ENCODE peak calls at places on chromosomes 12 and 14, in five cellular contexts. N is heart left ventricle, J is brain microvascular endothelial cell, L is neural progenitor cell, G is cardiac fibroblast. O is an unnamed sample.

GRCh38 chr12:131882804-131883520 is 11.5 kb upstream of the ULK1 start:
- DNase-seq in N (no peak), J (no peak), L (no peak), G (peak), O (no peak)

GRCh38 chr12:10184261-10184843 is 5.5 kb downstream of the TMEM52B start:
- DNase-seq in N (no peak), J (no peak), L (no peak), G (peak), O (no peak)

GRCh38 chr14:96091149-96091693 is 52.1 kb downstream of the C14orf132 start:
- DNase-seq in N (no peak), J (no peak), L (no peak), G (no peak), O (no peak)

GRCh38 chr12:67208326-67209067 is 60.7 kb upstream of the CAND1 start:
- DNase-seq in N (no peak), J (no peak), L (no peak), G (no peak), O (no peak)

GRCh38 chr14:34075095-34075744 is 124.3 kb upstream of the EGLN3 start:
- DNase-seq in N (no peak), J (no peak), L (no peak), G (no peak), O (no peak)

GRCh38 chr14:33110737-33111443 is 172.2 kb downstream of the NPAS3 start:
- DNase-seq in N (no peak), J (no peak), L (no peak), G (no peak), O (no peak)

GRCh38 chr12:47034661-47035060 is 44.8 kb upstream of the PCED1B start:
- DNase-seq in N (no peak), J (no peak), L (no peak), G (peak), O (peak)

GRCh38 chr12:95637471-95638155 is 86.3 kb upstream of the USP44 start:
- DNase-seq in N (no peak), J (peak), L (no peak), G (peak), O (peak)

GRCh38 chr14:75578099-75578785 is at the start of gene FLVCR2:
- DNase-seq in N (peak), J (peak), L (peak), G (peak), O (peak)

GRCh38 chr12:46209914-46210834 is 58.7 kb downstream of the SLC38A1 start:
- DNase-seq in N (peak), J (no peak), L (no peak), G (peak), O (peak)

GRCh38 chr12:89839427-89839826 is 130.8 kb upstream of the ATP2B1 start:
- DNase-seq in N (no peak), J (no peak), L (no peak), G (no peak), O (no peak)

GRCh38 chr12:68352067-68352466 is 19.9 kb upstream of the MDM1 start:
- DNase-seq in N (no peak), J (peak), L (no peak), G (no peak), O (no peak)

GRCh38 chr12:7806863-7807487 is 17.8 kb downstream of the NANOG start:
- DNase-seq in N (peak), J (peak), L (peak), G (peak), O (peak)

GRCh38 chr14:22375321-22375930 is 213.6 kb downstream of the DAD1 start:
- DNase-seq in N (no peak), J (peak), L (peak), G (peak), O (peak)

GRCh38 chr14:92686763-92687427 is 61.5 kb downstream of the LGMN start:
- DNase-seq in N (peak), J (peak), L (peak), G (peak), O (peak)

GRCh38 chr14:69807192-69807591 is 10.2 kb upstream of the SLC10A1 start:
- DNase-seq in N (no peak), J (no peak), L (no peak), G (no peak), O (no peak)

GRCh38 chr14:39322807-39323206 is 89.1 kb downstream of the MIA2 start:
- DNase-seq in N (no peak), J (no peak), L (no peak), G (peak), O (peak)

GRCh38 chr14:103109789-103110415 is 13.4 kb upstream of the TNFAIP2 start:
- DNase-seq in N (no peak), J (peak), L (peak), G (peak), O (peak)

GRCh38 chr12:530308-530707 is 70.6 kb downstream of the B4GALNT3 start:
- DNase-seq in N (no peak), J (no peak), L (no peak), G (no peak), O (peak)

GRCh38 chr12:124756730-124757129 is 106.9 kb downstream of the SCARB1 start:
- DNase-seq in N (no peak), J (no peak), L (no peak), G (no peak), O (no peak)

GRCh38 chr12:34389378-34390170 is 367.3 kb downstream of the ALG10 start:
- DNase-seq in N (no peak), J (no peak), L (no peak), G (no peak), O (no peak)

GRCh38 chr12:22121224-22121623 is 75.2 kb downstream of the CMAS start:
- DNase-seq in N (no peak), J (no peak), L (peak), G (no peak), O (no peak)

GRCh38 chr12:64757778-64758177 is 1.4 kb downstream of the GNS start:
- DNase-seq in N (no peak), J (no peak), L (no peak), G (no peak), O (no peak)

GRCh38 chr14:84343637-84344036 is 1186.3 kb upstream of the FLRT2 start:
- DNase-seq in N (no peak), J (peak), L (no peak), G (peak), O (peak)

GRCh38 chr12:57196956-57197355 is 19.6 kb upstream of the NXPH4 start:
- DNase-seq in N (no peak), J (no peak), L (no peak), G (no peak), O (no peak)

GRCh38 chr12:121738340-121738858 is 25.8 kb downstream of the TMEM120B start:
- DNase-seq in N (no peak), J (no peak), L (no peak), G (no peak), O (no peak)

GRCh38 chr12:57240069-57240921 is 10.7 kb downstream of the STAC3 start:
- DNase-seq in N (peak), J (no peak), L (peak), G (peak), O (no peak)

GRCh38 chr12:52903855-52904508 is 894 bp downstream of the KRT8 start:
- DNase-seq in N (peak), J (no peak), L (peak), G (peak), O (peak)

GRCh38 chr12:104671407-104672095 is 214.8 kb downstream of the CHST11 start:
- DNase-seq in N (peak), J (peak), L (no peak), G (peak), O (peak)

DNA sequence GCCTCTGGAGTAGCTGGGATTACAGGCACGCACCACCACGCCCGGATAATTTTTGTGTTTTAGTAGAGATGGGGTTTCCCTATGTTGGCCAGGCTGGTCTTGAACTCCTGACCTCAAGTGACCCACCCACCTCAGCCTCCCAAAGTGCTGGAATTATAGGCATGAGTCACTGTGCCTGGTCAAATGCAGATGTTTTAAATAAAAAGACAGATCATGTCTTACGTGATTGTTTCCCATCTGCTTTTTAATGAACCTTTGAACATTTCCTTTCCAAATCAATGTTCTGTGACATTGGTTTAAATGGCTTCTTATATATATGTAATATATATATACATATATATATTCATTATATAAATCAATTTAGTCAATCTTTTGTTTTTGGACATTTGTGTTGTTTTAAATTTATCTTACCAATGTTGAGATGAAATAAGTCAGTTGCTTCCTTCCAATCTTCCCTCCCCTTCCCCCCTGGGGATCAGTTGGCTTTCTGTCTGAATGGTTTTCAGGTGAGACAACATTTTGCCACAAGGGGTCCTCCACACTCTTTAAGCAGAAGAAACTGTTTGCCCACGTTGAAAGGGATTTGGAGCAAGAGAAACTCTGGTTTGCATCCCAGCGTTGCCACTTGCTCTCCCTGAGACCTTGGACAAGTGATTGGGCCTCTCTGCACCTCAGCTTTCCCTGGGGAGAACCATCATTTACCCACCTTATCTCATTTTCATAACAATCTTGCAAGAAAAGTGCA is 47.6 kb upstream of the RBM19 start:
- DNase-seq in N (no peak), J (no peak), L (peak), G (peak), O (no peak)
- TF ChIP-seq CTCF in N (no peak), J (no peak), L (peak), G (peak), O (no peak)

GRCh38 chr12:25585021-25585523 is 32.0 kb upstream of the LMNTD1 start:
- DNase-seq in N (no peak), J (no peak), L (no peak), G (peak), O (peak)

GRCh38 chr12:25581067-25581466 is 28.0 kb upstream of the LMNTD1 start:
- DNase-seq in N (no peak), J (no peak), L (no peak), G (no peak), O (no peak)

GRCh38 chr12:25587346-25587745 is 34.3 kb upstream of the LMNTD1 start:
- DNase-seq in N (no peak), J (no peak), L (no peak), G (no peak), O (no peak)

GRCh38 chr12:25585662-25586061 is 32.6 kb upstream of the LMNTD1 start:
- DNase-seq in N (no peak), J (no peak), L (no peak), G (peak), O (peak)

DNA sequence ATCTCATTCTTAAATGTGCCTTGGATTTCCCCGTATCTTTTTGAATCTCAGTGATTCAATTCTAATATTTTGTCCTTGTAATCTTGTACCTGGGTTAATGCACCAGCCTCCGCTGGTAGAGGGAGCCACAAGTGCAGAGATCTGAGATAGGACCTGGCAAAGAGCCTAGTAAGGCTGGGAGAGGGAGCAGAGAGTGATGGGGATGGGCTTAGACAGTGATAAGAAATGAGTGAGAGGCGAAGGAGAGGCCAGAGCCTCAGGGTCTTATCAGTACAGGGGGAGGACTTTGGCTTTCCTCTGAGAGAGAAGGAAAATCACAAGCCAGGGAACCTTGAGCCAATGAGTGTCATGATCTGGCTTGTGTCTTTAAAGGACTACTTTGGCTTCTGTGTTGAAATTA is 30.5 kb upstream of the LMNTD1 start:
- DNase-seq in N (peak), J (peak), L (peak), G (peak), O (peak)
- TF ChIP-seq CTCF in N (peak), J (peak), L (peak), G (no peak), O (no peak)

DNA sequence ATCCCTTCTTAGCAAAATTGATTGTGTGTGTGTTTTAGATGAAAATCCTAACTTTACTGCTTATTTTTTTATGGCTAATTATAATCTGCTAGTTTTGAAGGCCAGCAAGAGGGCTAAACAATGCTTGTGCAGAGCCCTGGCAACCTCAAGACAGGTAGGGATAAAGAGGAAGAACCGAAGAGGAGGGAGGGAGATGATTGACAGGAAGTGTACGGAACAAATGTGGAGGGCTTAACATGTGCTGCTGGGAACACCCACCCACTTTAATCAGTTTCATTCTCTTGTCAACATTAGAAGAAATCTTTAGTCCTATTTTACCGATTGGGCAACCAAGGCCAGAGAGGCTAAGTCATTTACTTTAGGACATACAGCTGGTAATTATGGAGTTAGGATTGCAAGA is 1.4 kb upstream of the WSCD2 start:
- DNase-seq in N (no peak), J (no peak), L (no peak), G (no peak), O (no peak)
- TF ChIP-seq CTCF in N (no peak), J (no peak), L (no peak), G (no peak), O (no peak)

GRCh38 chr14:62162998-62163589 is 400.9 kb downstream of the SNAPC1 start:
- DNase-seq in N (no peak), J (peak), L (peak), G (peak), O (peak)
- TF ChIP-seq CTCF in N (peak), J (peak), L (peak), G (peak), O (peak)

DNA sequence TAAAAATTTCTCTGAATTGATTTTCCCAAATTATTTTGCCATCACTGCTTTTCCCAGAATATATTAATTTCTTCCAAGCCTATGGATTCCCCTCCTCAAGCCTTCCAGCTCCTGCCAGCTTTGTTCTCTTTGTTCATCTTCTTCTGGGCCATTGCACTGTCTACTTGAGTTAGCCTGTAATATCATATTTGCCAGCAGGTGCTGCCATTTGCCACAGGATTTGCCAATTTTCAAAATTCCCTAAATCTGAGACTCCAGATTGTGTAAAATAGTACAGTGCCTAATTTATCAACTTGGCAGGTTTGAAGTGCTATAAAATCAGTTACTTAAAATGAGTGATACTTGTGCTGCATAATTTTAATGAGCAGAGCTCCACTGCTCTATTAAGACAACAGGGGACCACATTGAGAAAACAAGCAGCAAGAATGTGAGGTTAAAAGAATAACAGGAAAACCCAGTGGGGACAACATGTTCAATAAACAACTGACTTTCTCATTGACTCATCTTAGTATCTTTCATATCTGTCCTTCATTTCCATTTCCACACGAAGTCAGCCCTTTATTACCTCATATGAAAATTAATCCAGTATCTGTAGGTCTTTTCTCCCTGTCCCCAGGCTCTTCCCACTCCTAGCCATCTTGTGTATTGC is 84.6 kb upstream of the CCDC196 start:
- DNase-seq in N (no peak), J (peak), L (peak), G (peak), O (no peak)
- TF ChIP-seq CTCF in N (peak), J (peak), L (peak), G (peak), O (peak)

GRCh38 chr12:41019461-41019860 is 168.7 kb upstream of the PDZRN4 start:
- DNase-seq in N (no peak), J (no peak), L (no peak), G (no peak), O (no peak)
- TF ChIP-seq CTCF in N (no peak), J (no peak), L (no peak), G (no peak), O (no peak)

GRCh38 chr12:117100251-117100650 is 1.0 kb upstream of the TESC start:
- DNase-seq in N (no peak), J (no peak), L (peak), G (peak), O (no peak)
- TF ChIP-seq CTCF in N (peak), J (peak), L (peak), G (peak), O (peak)

O was measured in astrocyte.